ENCODE peak calls at places on chromosomes 1 and 21, in six cellular contexts. One of them, this sample, is unnamed.

GRCh38 chr1:54471588-54471987 is 65.4 kb upstream of the SSBP3 start:
- DNase-seq in tibial artery: no peak
- DNase-seq in tibial nerve: no peak
- DNase-seq in IMR-90: no peak
- DNase-seq in GM06990: no peak
- DNase-seq in astrocyte of the cerebellum: no peak
- DNase-seq in this sample: no peak

GRCh38 chr1:30372792-30373433 is 350.5 kb downstream of the MATN1 start:
- DNase-seq in IMR-90: no peak
- DNase-seq in tibial artery: peak; percentile 42
- DNase-seq in GM06990: no peak
- DNase-seq in tibial nerve: no peak
- DNase-seq in astrocyte of the cerebellum: no peak
- DNase-seq in this sample: no peak

GRCh38 chr1:226640737-226641136 is 92.2 kb downstream of the STUM start:
- DNase-seq in tibial artery: no peak
- DNase-seq in GM06990: no peak
- DNase-seq in tibial nerve: no peak
- DNase-seq in IMR-90: no peak
- DNase-seq in astrocyte of the cerebellum: no peak
- DNase-seq in this sample: no peak

GRCh38 chr1:18955442-18956188 is 861 bp downstream of the IFFO2 start:
- DNase-seq in tibial nerve: no peak
- DNase-seq in astrocyte of the cerebellum: no peak
- DNase-seq in GM06990: peak; percentile 66
- DNase-seq in IMR-90: no peak
- DNase-seq in tibial artery: peak; percentile 75
- DNase-seq in this sample: peak; percentile 57

GRCh38 chr1:96782861-96783260 is 61.3 kb downstream of the PTBP2 start:
- DNase-seq in IMR-90: peak; percentile 52
- DNase-seq in tibial artery: no peak
- DNase-seq in astrocyte of the cerebellum: no peak
- DNase-seq in GM06990: no peak
- DNase-seq in tibial nerve: no peak
- DNase-seq in this sample: no peak

GRCh38 chr1:29388884-29389283 is 152.6 kb downstream of the PTPRU start:
- DNase-seq in IMR-90: no peak
- DNase-seq in tibial artery: no peak
- DNase-seq in GM06990: no peak
- DNase-seq in tibial nerve: no peak
- DNase-seq in astrocyte of the cerebellum: no peak
- DNase-seq in this sample: no peak

GRCh38 chr21:17461582-17461981 is 51.3 kb upstream of the CXADR start:
- DNase-seq in IMR-90: peak; percentile 43
- DNase-seq in astrocyte of the cerebellum: no peak
- DNase-seq in tibial artery: no peak
- DNase-seq in tibial nerve: no peak
- DNase-seq in GM06990: no peak
- DNase-seq in this sample: peak; percentile 36

GRCh38 chr1:16612332-16613172 is 812 bp downstream of the NBPF1 start:
- DNase-seq in IMR-90: peak; percentile 91
- DNase-seq in tibial nerve: peak; percentile 88
- DNase-seq in astrocyte of the cerebellum: peak; percentile 94
- DNase-seq in GM06990: no peak
- DNase-seq in tibial artery: peak; percentile 84
- DNase-seq in this sample: peak; percentile 80

GRCh38 chr1:157542676-157543075 is 9.6 kb downstream of the FCRL5 start:
- DNase-seq in tibial artery: no peak
- DNase-seq in astrocyte of the cerebellum: no peak
- DNase-seq in tibial nerve: no peak
- DNase-seq in IMR-90: no peak
- DNase-seq in GM06990: no peak
- DNase-seq in this sample: no peak

GRCh38 chr1:100736324-100736723 is 16.8 kb downstream of the VCAM1 start:
- DNase-seq in tibial nerve: no peak
- DNase-seq in IMR-90: peak; percentile 36
- DNase-seq in tibial artery: no peak
- DNase-seq in GM06990: no peak
- DNase-seq in astrocyte of the cerebellum: peak; percentile 51
- DNase-seq in this sample: peak; percentile 51

GRCh38 chr1:41512701-41513387 is 28.4 kb upstream of the EDN2 start:
- DNase-seq in IMR-90: no peak
- DNase-seq in astrocyte of the cerebellum: no peak
- DNase-seq in tibial nerve: no peak
- DNase-seq in tibial artery: no peak
- DNase-seq in GM06990: no peak
- DNase-seq in this sample: no peak

GRCh38 chr1:41509270-41509671 is 24.8 kb upstream of the EDN2 start:
- DNase-seq in GM06990: no peak
- DNase-seq in IMR-90: no peak
- DNase-seq in astrocyte of the cerebellum: no peak
- DNase-seq in tibial nerve: no peak
- DNase-seq in tibial artery: no peak
- DNase-seq in this sample: no peak

GRCh38 chr1:41511239-41511540 is 26.7 kb upstream of the EDN2 start:
- DNase-seq in tibial artery: no peak
- DNase-seq in tibial nerve: no peak
- DNase-seq in IMR-90: no peak
- DNase-seq in astrocyte of the cerebellum: no peak
- DNase-seq in GM06990: no peak
- DNase-seq in this sample: no peak

GRCh38 chr1:41508290-41508689 is 23.8 kb upstream of the EDN2 start:
- DNase-seq in tibial nerve: no peak
- DNase-seq in astrocyte of the cerebellum: no peak
- DNase-seq in GM06990: no peak
- DNase-seq in IMR-90: no peak
- DNase-seq in tibial artery: no peak
- DNase-seq in this sample: no peak

GRCh38 chr1:41510531-41511238 is 26.2 kb upstream of the EDN2 start:
- DNase-seq in astrocyte of the cerebellum: no peak
- DNase-seq in IMR-90: no peak
- DNase-seq in tibial artery: no peak
- DNase-seq in tibial nerve: no peak
- DNase-seq in GM06990: no peak
- DNase-seq in this sample: no peak
- TF ChIP-seq CTCF in astrocyte of the cerebellum: no peak
- TF ChIP-seq CTCF in IMR-90: no peak
- TF ChIP-seq CTCF in tibial artery: no peak
- TF ChIP-seq CTCF in tibial nerve: no peak
- TF ChIP-seq CTCF in GM06990: no peak
- TF ChIP-seq CTCF in this sample: no peak

DNA sequence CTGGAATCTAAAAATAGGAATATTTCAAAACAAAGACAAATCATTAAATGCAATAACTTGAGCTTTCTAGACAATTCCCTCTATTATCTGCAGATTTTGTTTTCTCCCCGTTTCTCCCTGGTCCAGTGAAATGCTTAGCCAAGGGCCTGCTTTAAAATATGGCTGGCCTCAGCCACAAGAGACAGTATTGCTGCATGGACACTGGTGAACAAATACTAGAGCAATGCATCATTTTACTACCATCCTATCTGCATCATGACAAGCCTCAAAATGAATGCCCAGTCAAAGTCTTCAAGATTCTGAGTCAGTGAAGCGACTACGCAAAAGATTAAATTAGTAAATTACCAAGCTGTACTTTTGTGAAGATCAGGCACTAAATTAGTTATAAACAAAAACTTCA is 80.5 kb downstream of the ENAH start:
- DNase-seq in GM06990: no peak
- DNase-seq in astrocyte of the cerebellum: no peak
- DNase-seq in tibial artery: no peak
- DNase-seq in IMR-90: peak; percentile 49
- DNase-seq in tibial nerve: no peak
- DNase-seq in this sample: no peak
- TF ChIP-seq CTCF in GM06990: no peak
- TF ChIP-seq CTCF in astrocyte of the cerebellum: no peak
- TF ChIP-seq CTCF in tibial artery: peak; percentile 14
- TF ChIP-seq CTCF in IMR-90: peak; percentile 40
- TF ChIP-seq CTCF in tibial nerve: no peak
- TF ChIP-seq CTCF in this sample: peak; percentile 16

DNA sequence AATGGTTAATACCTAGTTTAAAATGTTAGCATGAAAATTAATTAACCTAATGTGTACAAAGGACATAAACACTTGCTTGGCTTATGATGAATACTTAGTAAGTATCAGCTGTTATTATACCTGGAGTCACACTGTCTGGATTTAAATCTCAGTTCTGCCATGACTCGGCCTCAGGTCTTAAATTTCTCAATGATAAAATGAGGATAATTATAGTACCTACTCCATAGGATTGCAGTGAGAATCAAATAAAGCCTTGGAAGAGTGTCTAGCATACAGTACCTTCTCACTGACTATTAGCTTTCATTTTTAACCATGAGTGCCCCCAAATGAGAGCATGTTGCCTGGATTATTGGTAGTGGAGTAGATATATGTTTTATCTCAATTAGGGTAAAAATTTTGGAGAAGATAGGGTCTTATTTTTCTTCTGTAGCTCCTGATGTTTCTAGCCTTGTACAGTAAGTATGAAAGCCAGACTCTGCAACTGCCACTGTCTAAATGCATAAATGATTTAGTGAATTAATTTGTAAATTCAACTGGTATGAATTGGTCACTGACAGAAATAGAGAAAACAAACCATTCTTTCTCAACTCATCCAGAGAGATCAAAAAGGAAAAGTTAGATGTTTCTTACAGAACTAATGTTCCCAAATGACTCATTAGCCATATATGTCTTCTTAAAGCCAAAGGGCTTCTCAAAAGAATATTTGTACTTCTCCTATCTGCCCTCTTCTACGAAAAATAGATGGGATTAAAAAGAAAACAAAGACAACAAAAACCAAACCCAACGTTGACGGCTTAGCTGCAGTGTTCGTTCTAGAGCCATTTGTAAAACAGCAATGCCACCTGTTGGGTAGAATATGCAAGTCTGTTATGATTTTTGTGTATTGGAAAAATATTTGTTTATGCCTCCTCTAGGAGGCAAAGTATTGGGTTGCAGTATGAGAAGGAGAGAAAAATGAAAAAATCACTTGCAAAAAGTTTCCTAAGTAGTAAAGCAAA is 53.8 kb upstream of the MROH9 start:
- DNase-seq in astrocyte of the cerebellum: peak; percentile 38
- DNase-seq in tibial nerve: peak; percentile 32
- DNase-seq in GM06990: no peak
- DNase-seq in tibial artery: no peak
- DNase-seq in IMR-90: peak; percentile 42
- DNase-seq in this sample: no peak
- TF ChIP-seq CTCF in astrocyte of the cerebellum: peak; percentile 52
- TF ChIP-seq CTCF in tibial nerve: peak; percentile 81
- TF ChIP-seq CTCF in GM06990: peak; percentile 50
- TF ChIP-seq CTCF in tibial artery: peak; percentile 67
- TF ChIP-seq CTCF in IMR-90: peak; percentile 52
- TF ChIP-seq CTCF in this sample: peak; percentile 78

DNA sequence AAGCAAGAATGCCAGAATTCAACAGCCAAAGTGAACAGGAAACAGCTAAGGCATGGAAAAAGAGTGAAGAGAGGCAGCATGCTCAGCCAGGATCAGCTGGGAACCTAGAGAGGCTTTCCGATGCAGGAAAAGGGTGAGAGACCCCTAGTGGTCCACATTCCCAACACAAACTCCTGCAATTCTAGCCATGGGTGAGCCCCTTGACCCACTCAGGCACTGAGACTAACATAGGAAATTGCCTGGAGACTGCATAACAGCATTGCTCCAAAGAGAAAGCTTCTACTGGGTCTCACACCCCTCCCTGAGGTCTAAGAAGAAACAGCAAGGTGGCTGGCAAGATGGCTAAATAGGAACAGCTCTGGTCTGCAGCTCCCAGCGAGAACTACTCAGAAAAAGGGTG is 123.2 kb downstream of the LHX8 start:
- DNase-seq in tibial nerve: no peak
- DNase-seq in GM06990: no peak
- DNase-seq in IMR-90: no peak
- DNase-seq in tibial artery: no peak
- DNase-seq in astrocyte of the cerebellum: no peak
- DNase-seq in this sample: no peak
- TF ChIP-seq CTCF in tibial nerve: no peak
- TF ChIP-seq CTCF in GM06990: no peak
- TF ChIP-seq CTCF in IMR-90: no peak
- TF ChIP-seq CTCF in tibial artery: no peak
- TF ChIP-seq CTCF in astrocyte of the cerebellum: no peak
- TF ChIP-seq CTCF in this sample: no peak

DNA sequence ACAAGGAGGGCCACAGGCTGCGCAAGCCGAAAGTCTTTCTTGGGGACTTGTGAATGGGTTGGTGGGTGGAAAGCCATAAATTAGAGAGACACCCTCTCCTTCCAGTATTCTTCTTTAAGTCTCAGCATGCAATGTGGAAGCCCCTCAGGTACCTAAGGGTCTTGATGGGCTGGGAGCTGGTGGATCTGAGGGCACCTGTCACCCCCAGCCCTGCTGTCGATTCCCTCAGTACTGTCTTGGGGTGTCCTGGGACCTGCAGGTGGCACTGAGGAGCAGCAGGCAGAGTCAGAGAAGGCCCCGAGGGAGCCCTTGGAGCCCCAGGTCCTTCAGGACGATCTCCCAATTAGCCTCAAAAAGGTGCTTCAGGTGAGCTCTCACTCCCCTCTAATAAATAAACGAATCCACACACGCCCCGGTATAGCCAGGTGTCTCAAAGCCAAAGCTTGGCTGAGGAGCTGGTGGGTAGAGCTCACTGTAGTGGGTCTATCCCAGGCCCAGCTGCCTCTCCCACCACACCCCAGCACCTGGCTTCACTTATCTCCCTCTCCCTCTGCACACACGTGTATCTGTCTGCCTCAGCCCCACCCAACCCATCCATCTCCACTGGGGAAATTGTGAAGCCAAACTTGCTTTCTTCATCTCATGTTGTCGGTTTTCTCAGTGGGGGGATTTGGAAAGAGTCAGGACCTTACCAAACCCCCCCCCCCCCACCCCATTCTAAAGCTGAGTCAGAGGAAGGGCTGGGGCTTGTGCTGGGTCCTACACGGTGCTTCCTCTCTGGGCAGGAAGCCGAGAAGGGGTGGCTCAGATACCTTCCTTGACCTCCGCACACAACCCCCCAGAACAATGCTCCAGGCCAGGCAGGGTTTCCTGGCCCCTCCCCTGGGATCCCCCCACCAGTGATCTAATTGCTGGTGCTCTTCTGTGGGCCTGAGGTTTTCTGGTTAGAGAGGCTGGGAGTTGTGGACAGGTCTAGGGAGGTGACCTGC is 1.6 kb downstream of the ADAM15 start:
- DNase-seq in astrocyte of the cerebellum: no peak
- DNase-seq in GM06990: no peak
- DNase-seq in tibial nerve: no peak
- DNase-seq in tibial artery: no peak
- DNase-seq in IMR-90: no peak
- DNase-seq in this sample: no peak
- TF ChIP-seq CTCF in astrocyte of the cerebellum: peak; percentile 49
- TF ChIP-seq CTCF in GM06990: peak; percentile 49
- TF ChIP-seq CTCF in tibial nerve: no peak
- TF ChIP-seq CTCF in tibial artery: peak; percentile 2
- TF ChIP-seq CTCF in IMR-90: peak; percentile 24
- TF ChIP-seq CTCF in this sample: no peak

GRCh38 chr1:245085508-245086095 is 69.2 kb upstream of the KIF26B start:
- DNase-seq in tibial nerve: no peak
- DNase-seq in IMR-90: peak; percentile 97
- DNase-seq in tibial artery: no peak
- DNase-seq in astrocyte of the cerebellum: peak; percentile 79
- DNase-seq in GM06990: no peak
- DNase-seq in this sample: no peak
- TF ChIP-seq CTCF in tibial nerve: no peak
- TF ChIP-seq CTCF in IMR-90: peak; percentile 11
- TF ChIP-seq CTCF in tibial artery: no peak
- TF ChIP-seq CTCF in astrocyte of the cerebellum: peak; percentile 21
- TF ChIP-seq CTCF in GM06990: no peak
- TF ChIP-seq CTCF in this sample: no peak